ENCODE peak calls at places on chromosomes 5 and 9, in seven cellular contexts. X is esophagus squamous epithelium; R is iPS-NIHi11; M is amniotic stem cell; V is activated CD4-positive, alpha-beta T cell treated with anti-CD3 and anti-CD28 coated beads, Interleukin-2, amount 50 U/mL, for 1 hour; K is naive thymus-derived CD8-positive, alpha-beta T cell; W is CD8-positive, alpha-beta memory T cell. I is an unnamed sample.

GRCh38 chr5:114355086-114355830 is 6.6 kb upstream of the KCNN2 start:
- DNase-seq in X (no peak), R (no peak), M (no peak), V (no peak), K (no peak), W (no peak), I (no peak)

GRCh38 chr5:175436403-175436802 is 7.6 kb downstream of the DRD1 start:
- DNase-seq in X (no peak), R (peak), M (no peak), V (no peak), K (no peak), W (no peak), I (no peak)

GRCh38 chr9:14993061-14993800 is 83.0 kb upstream of the FREM1 start:
- DNase-seq in X (no peak), R (peak), M (peak), V (peak), K (no peak), W (no peak), I (peak)

GRCh38 chr9:33130501-33130900 is 36.6 kb downstream of the B4GALT1 start:
- DNase-seq in X (no peak), R (no peak), M (no peak), V (no peak), K (no peak), W (no peak), I (no peak)

GRCh38 chr9:8883313-8883712 is 1083.7 kb upstream of the DMAC1 start:
- DNase-seq in X (no peak), R (no peak), M (no peak), V (no peak), K (no peak), W (no peak), I (no peak)

GRCh38 chr9:19371942-19372341 is 8.1 kb downstream of the RPS6 start:
- DNase-seq in X (no peak), R (peak), M (no peak), V (no peak), K (no peak), W (no peak), I (no peak)

GRCh38 chr9:95511232-95511951 is 5.4 kb downstream of the PTCH1 start:
- DNase-seq in X (no peak), R (no peak), M (peak), V (no peak), K (no peak), W (peak), I (peak)

GRCh38 chr5:7208911-7209310 is 187.0 kb upstream of the ADCY2 start:
- DNase-seq in X (no peak), R (no peak), M (no peak), V (no peak), K (no peak), W (no peak), I (no peak)

GRCh38 chr5:143148461-143149170 is 254.9 kb downstream of the NR3C1 start:
- DNase-seq in X (no peak), R (no peak), M (no peak), V (no peak), K (no peak), W (no peak), I (no peak)

GRCh38 chr5:155136451-155136850 is 122.9 kb downstream of the KIF4B start:
- DNase-seq in X (no peak), R (no peak), M (no peak), V (no peak), K (no peak), W (no peak), I (no peak)

GRCh38 chr5:16413461-16413860 is 52.1 kb downstream of the ZNF622 start:
- DNase-seq in X (no peak), R (no peak), M (no peak), V (no peak), K (no peak), W (no peak), I (no peak)

GRCh38 chr9:132460240-132460639 is 50.2 kb downstream of the CFAP77 start:
- DNase-seq in X (no peak), R (no peak), M (no peak), V (no peak), K (no peak), W (no peak), I (no peak)

GRCh38 chr9:93013856-93014582 is 44.5 kb upstream of the SUSD3 start:
- DNase-seq in X (no peak), R (no peak), M (no peak), V (no peak), K (no peak), W (no peak), I (no peak)

GRCh38 chr5:96808541-96808828 is 740 bp upstream of the ERAP1 start:
- DNase-seq in X (no peak), R (no peak), M (no peak), V (no peak), K (no peak), W (no peak), I (no peak)

GRCh38 chr9:2157277-2158105 is 142.3 kb downstream of the SMARCA2 start:
- DNase-seq in X (no peak), R (peak), M (peak), V (peak), K (no peak), W (no peak), I (no peak)

GRCh38 chr5:171310816-171311697 is 2.0 kb downstream of the TLX3 start:
- DNase-seq in X (no peak), R (peak), M (no peak), V (no peak), K (no peak), W (no peak), I (peak)

GRCh38 chr5:16489322-16489791 is 23.8 kb upstream of the ZNF622 start:
- DNase-seq in X (no peak), R (peak), M (peak), V (no peak), K (no peak), W (no peak), I (peak)

GRCh38 chr9:119322137-119322695 is 47.0 kb downstream of the BRINP1 start:
- DNase-seq in X (no peak), R (no peak), M (no peak), V (no peak), K (no peak), W (no peak), I (no peak)

GRCh38 chr9:99572529-99572928 is 249.2 kb upstream of the NR4A3 start:
- DNase-seq in X (no peak), R (no peak), M (no peak), V (no peak), K (no peak), W (no peak), I (no peak)

GRCh38 chr9:136541709-136542108 is 4.1 kb downstream of the NOTCH1 start:
- DNase-seq in X (no peak), R (no peak), M (no peak), V (no peak), K (no peak), W (no peak), I (no peak)

GRCh38 chr5:149799119-149799623 is 69.1 kb downstream of the PPARGC1B start:
- DNase-seq in X (no peak), R (no peak), M (peak), V (no peak), K (no peak), W (no peak), I (no peak)

GRCh38 chr9:88400021-88400420 is 11.8 kb downstream of the SPIN1 start:
- DNase-seq in X (no peak), R (no peak), M (peak), V (no peak), K (no peak), W (no peak), I (no peak)

GRCh38 chr5:130995851-130996250 is 169.2 kb downstream of the HINT1 start:
- DNase-seq in X (no peak), R (no peak), M (no peak), V (no peak), K (no peak), W (no peak), I (no peak)

GRCh38 chr5:73118331-73119011 is 1.9 kb upstream of the TMEM171 start:
- DNase-seq in X (no peak), R (no peak), M (no peak), V (no peak), K (no peak), W (no peak), I (no peak)

GRCh38 chr5:28448791-28449190 is 1410.4 kb upstream of the CDH9 start:
- DNase-seq in X (no peak), R (no peak), M (no peak), V (no peak), K (no peak), W (no peak), I (no peak)

GRCh38 chr9:137984005-137984404 is 106.4 kb downstream of the CACNA1B start:
- DNase-seq in X (no peak), R (no peak), M (no peak), V (no peak), K (no peak), W (no peak), I (no peak)

GRCh38 chr5:68587181-68587580 is 371.6 kb downstream of the PIK3R1 start:
- DNase-seq in X (no peak), R (no peak), M (no peak), V (no peak), K (no peak), W (no peak), I (no peak)

GRCh38 chr9:27861887-27862286 is 288.6 kb upstream of the C9orf72 start:
- DNase-seq in X (no peak), R (no peak), M (no peak), V (no peak), K (no peak), W (no peak), I (no peak)

GRCh38 chr5:11411621-11412020 is 492.6 kb downstream of the CTNND2 start:
- DNase-seq in X (no peak), R (no peak), M (no peak), V (no peak), K (no peak), W (no peak), I (no peak)

GRCh38 chr9:122383992-122384461 is 13.2 kb downstream of the PTGS1 start:
- DNase-seq in X (no peak), R (no peak), M (no peak), V (no peak), K (no peak), W (no peak), I (no peak)

GRCh38 chr5:68320094-68320986 is 104.8 kb downstream of the PIK3R1 start:
- DNase-seq in X (no peak), R (no peak), M (no peak), V (no peak), K (no peak), W (no peak), I (no peak)